ENCODE peak calls at places on chromosomes 16 and 17, in ten cellular contexts. Y is fibroblast of mammary gland; B is heart left ventricle; J is IMR-90; T is lung; C is heart right ventricle; U is astrocyte; A is CD4-positive, alpha-beta T cell; O is PC-9; N is body of pancreas. L is an unnamed sample.

GRCh38 chr16:52470601-52471000 is 76.3 kb downstream of the TOX3 start:
- DNase-seq in T (no peak), O (no peak), J (no peak), A (no peak), C (no peak), N (no peak), U (no peak), B (no peak), Y (no peak), L (no peak)

GRCh38 chr16:56939801-56940200 is 7.9 kb downstream of the HERPUD1 start:
- DNase-seq in J (no peak), N (no peak), Y (no peak), O (no peak), B (no peak), C (no peak), T (no peak), U (no peak), A (no peak), L (no peak)

GRCh38 chr16:57621521-57622268 is 6.7 kb upstream of the ADGRG1 start:
- DNase-seq in A (no peak), B (peak), O (peak), C (no peak), N (peak), T (no peak), J (no peak), Y (no peak), U (no peak), L (peak)

GRCh38 chr17:61200349-61200735 is 199.3 kb upstream of the TBX2 start:
- DNase-seq in N (peak), Y (no peak), C (no peak), J (peak), B (no peak), U (peak), T (no peak), A (no peak), O (no peak), L (no peak)

GRCh38 chr17:42436401-42436800 is 13.3 kb upstream of the CAVIN1 start:
- DNase-seq in C (peak), Y (peak), U (peak), T (no peak), N (no peak), B (peak), A (no peak), O (no peak), J (peak), L (no peak)

GRCh38 chr16:85353839-85354622 is 241.8 kb upstream of the CIBAR2 start:
- DNase-seq in A (no peak), T (peak), J (no peak), N (no peak), O (peak), Y (no peak), U (no peak), C (no peak), B (no peak), L (peak)

GRCh38 chr16:86928517-86929148 is 350.3 kb downstream of the FOXL1 start:
- DNase-seq in T (no peak), J (no peak), U (no peak), O (no peak), Y (peak), N (no peak), A (no peak), C (peak), B (no peak), L (no peak)

GRCh38 chr17:76736349-76737081 is 616 bp downstream of the SRSF2 start:
- DNase-seq in U (no peak), O (peak), A (peak), C (peak), T (peak), N (peak), Y (peak), J (peak), B (peak), L (peak)

GRCh38 chr17:16516594-16517018 is 24.6 kb upstream of the LRRC75A start:
- DNase-seq in A (no peak), C (peak), O (no peak), U (peak), Y (peak), T (no peak), B (peak), N (no peak), J (peak), L (peak)

GRCh38 chr17:66431910-66432309 is 129.5 kb downstream of the PRKCA start:
- DNase-seq in N (no peak), J (peak), T (no peak), C (no peak), Y (peak), O (peak), A (no peak), B (no peak), U (peak), L (no peak)

GRCh38 chr17:45042346-45043120 is 8.9 kb downstream of the DCAKD start:
- DNase-seq in N (no peak), O (no peak), A (no peak), B (no peak), C (no peak), T (no peak), J (no peak), U (no peak), Y (no peak), L (no peak)

GRCh38 chr16:51854401-51854951 is 692.5 kb downstream of the TOX3 start:
- DNase-seq in T (no peak), O (no peak), J (peak), N (no peak), B (no peak), U (no peak), Y (peak), A (no peak), C (no peak), L (no peak)

GRCh38 chr16:66486773-66487579 is 59.9 kb downstream of the BEAN1 start:
- DNase-seq in Y (peak), O (peak), N (no peak), U (peak), A (peak), J (peak), B (no peak), T (no peak), C (peak), L (no peak)

GRCh38 chr17:82932146-82933005 is 92.6 kb upstream of the ZNF750 start:
- DNase-seq in C (no peak), J (peak), Y (peak), T (no peak), B (no peak), A (no peak), U (peak), N (no peak), O (no peak), L (no peak)

GRCh38 chr16:59342669-59343068 is 608.6 kb upstream of the GOT2 start:
- DNase-seq in U (no peak), C (no peak), J (no peak), N (no peak), B (no peak), A (no peak), Y (no peak), T (no peak), O (no peak), L (no peak)

GRCh38 chr16:59339871-59340270 is 605.8 kb upstream of the GOT2 start:
- DNase-seq in T (no peak), U (no peak), B (no peak), N (no peak), A (no peak), O (no peak), Y (no peak), J (no peak), C (no peak), L (no peak)

DNA sequence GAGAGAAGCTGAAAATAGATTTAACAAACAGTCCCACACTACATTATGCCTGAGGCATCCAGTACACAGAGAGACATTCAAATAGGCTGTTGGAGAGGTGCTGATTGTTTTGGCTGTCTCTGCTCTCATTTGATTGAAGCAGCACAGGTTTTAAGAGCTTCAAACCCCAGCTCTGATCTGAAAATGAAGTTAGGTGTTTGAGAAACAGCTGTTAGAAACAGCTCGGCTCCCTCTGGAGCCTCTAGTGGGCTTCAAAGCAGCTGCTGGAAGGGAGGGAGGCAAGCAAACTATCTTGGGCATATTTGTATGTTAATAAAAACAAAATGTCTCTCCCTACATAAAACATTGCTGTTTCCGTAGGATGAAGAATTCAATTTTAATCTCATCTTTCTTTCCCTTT is 607.3 kb upstream of the GOT2 start:
- DNase-seq in A (no peak), C (no peak), N (no peak), T (no peak), U (no peak), B (no peak), Y (no peak), J (no peak), O (no peak), L (no peak)
- TF ChIP-seq CTCF in A (no peak), C (no peak), N (no peak), T (no peak), U (no peak), B (no peak), Y (no peak), J (no peak), O (no peak), L (no peak)

DNA sequence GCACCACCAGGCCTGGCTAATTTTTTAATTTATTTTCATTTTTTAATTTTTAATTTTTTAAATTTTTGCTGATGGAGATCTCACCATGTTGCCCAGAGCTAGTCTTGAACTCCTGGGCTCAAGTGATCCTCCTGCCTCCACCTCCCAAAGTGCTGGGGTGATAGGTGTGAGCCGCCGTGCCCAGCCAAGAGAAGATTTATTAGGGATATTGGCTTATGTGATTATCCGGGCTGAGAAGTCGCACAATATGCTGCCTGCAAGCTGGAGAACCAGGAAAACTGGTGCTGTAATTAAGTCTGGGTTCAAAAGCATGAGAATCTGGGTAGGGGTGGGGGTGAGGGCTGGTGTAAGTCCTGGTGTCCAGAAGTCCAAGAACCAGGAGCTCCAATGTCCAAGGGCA is 2.5 kb upstream of the C16orf90 start:
- DNase-seq in U (no peak), Y (no peak), T (no peak), O (no peak), B (no peak), C (no peak), A (no peak), N (no peak), J (no peak), L (no peak)
- TF ChIP-seq CTCF in U (no peak), Y (no peak), T (no peak), O (no peak), B (no peak), C (no peak), A (no peak), N (no peak), J (no peak), L (no peak)

DNA sequence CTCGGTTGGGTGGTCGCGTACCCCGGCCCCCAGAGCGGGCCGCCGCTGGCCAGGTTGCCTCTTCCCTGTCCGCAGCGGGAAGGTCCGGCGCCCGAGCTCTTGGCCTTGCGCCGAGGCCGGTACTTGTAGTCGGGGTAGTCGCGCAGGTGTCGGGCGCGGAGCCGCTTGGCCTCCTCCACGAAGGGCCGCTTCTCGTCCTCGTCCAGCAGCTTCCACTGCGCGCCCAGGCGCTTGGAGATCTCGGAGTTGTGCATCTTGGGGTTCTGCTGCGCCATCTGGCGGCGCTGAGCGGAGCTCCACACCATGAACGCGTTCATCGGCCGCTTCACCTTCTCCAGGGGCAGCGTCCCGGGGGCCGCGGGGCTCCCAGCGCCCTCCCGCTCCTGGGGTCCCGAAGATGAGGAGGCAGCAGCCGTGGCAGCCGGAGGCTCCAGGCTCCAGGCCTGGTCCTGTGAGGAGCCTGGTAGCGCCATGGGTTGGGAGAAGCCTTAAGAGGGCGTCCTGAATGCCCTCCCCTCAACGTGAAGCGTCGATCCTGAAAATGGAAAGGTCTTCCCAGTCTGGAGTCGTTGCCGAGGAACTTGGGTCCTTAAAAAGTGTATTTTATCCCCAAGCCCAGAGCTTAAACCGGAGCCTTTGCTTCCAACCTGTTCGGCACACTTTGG is 558 bp downstream of the SOX15 start:
- DNase-seq in A (peak), O (peak), Y (peak), N (peak), T (peak), B (peak), U (peak), C (peak), J (peak), L (no peak)
- TF ChIP-seq CTCF in A (peak), O (peak), Y (peak), N (peak), T (peak), B (peak), U (peak), C (peak), J (peak), L (no peak)

GRCh38 chr16:19410435-19411153 is 7.1 kb upstream of the TMC5 start:
- DNase-seq in U (no peak), T (peak), O (peak), N (peak), Y (no peak), B (no peak), A (no peak), C (no peak), J (no peak), L (peak)
- TF ChIP-seq CTCF in U (no peak), T (no peak), O (peak), N (peak), Y (no peak), B (no peak), A (no peak), C (no peak), J (no peak), L (no peak)

DNA sequence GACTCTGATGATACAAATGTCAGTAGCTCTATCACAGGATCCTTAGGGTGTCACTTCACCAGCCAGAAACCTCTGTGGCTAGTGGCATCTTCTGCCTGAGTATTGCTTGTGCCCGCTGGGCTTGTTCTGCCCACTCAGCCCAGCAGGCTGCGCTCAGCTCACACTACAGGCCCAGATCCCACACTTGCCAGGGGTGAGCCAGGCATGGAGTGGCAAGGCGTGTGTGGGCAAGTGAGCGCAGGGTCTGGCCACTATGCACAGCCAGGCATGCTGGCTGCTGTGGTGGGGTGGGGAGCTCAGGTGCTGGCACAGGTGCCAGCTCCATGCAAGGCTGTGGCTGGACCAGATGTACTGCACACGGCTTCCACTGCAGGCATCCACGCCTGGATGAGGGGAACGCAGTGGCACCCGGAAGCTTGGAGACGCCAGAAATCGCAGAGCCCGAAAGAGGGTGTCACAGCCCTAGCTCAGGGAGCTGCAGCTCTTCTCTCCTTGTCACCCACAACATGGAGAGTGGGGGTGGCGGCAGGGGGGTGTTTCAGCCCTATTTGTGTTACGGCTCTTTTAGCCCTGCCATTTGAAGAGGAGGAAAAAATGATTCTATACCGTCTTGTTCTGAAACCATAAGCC is 10.2 kb downstream of the CFAP97D1 start:
- DNase-seq in C (no peak), B (no peak), J (no peak), N (no peak), Y (no peak), U (no peak), O (no peak), T (no peak), A (no peak), L (no peak)
- TF ChIP-seq CTCF in C (no peak), B (no peak), J (peak), N (no peak), Y (no peak), U (no peak), O (peak), T (no peak), A (no peak), L (no peak)

L was measured in Calu3.